ENCODE peak calls at places on chromosomes 4 and X, in nine cellular contexts. F is OCI-LY7, V is esophagus squamous epithelium, O is body of pancreas, Q is endodermal cell, G is lower lobe of right lung, N is testis, I is pancreas, K is cardiac muscle cell. Y is an unnamed sample.

GRCh38 chr4:4496604-4497372 is 45.1 kb downstream of the STX18 start:
- DNase-seq in F (no peak), N (no peak), I (no peak), O (peak; percentile 12), G (no peak), K (no peak), Q (no peak), V (no peak), Y (no peak)

GRCh38 chr4:149980941-149981340 is 97.3 kb upstream of the DCLK2 start:
- DNase-seq in K (peak; percentile 61), I (no peak), V (no peak), O (peak; percentile 64), G (no peak), N (peak; percentile 76), F (peak; percentile 43), Q (peak; percentile 78), Y (no peak)

GRCh38 chrX:39815621-39816020 is 282.1 kb downstream of the BCOR start:
- DNase-seq in O (no peak), K (no peak), V (no peak), F (peak; percentile 32), N (no peak), G (no peak), Q (peak; percentile 71), I (no peak), Y (no peak)

GRCh38 chrX:150258176-150258425 is 105.0 kb upstream of the MAMLD1 start:
- DNase-seq in O (no peak), G (no peak), N (no peak), Q (no peak), K (no peak), I (no peak), V (no peak), F (no peak), Y (no peak)

GRCh38 chr4:1208266-1208961 is 36.0 kb upstream of the SPON2 start:
- DNase-seq in Q (no peak), I (peak; percentile 78), O (peak; percentile 21), G (peak; percentile 51), K (no peak), F (no peak), V (no peak), N (no peak), Y (peak; percentile 58)

GRCh38 chr4:28101583-28101982 is 1240.9 kb downstream of the STIM2 start:
- DNase-seq in I (no peak), G (no peak), O (no peak), K (no peak), V (no peak), N (no peak), F (no peak), Q (no peak), Y (no peak)

GRCh38 chr4:139628184-139629012 is 37.2 kb upstream of the MGST2 start:
- DNase-seq in N (no peak), O (no peak), K (peak; percentile 34), F (no peak), V (no peak), Q (peak; percentile 59), G (peak; percentile 68), I (no peak), Y (no peak)

GRCh38 chr4:74018116-74018515 is 19.6 kb upstream of the CXCL5 start:
- DNase-seq in Q (no peak), G (no peak), K (no peak), I (no peak), N (no peak), V (no peak), F (no peak), O (no peak), Y (no peak)

GRCh38 chr4:108106186-108106585 is 62.5 kb downstream of the LEF1 start:
- DNase-seq in Q (no peak), O (no peak), F (no peak), V (no peak), G (no peak), I (no peak), N (no peak), K (no peak), Y (no peak)

GRCh38 chr4:18689308-18689915 is 667.9 kb upstream of the LCORL start:
- DNase-seq in G (no peak), Q (peak; percentile 88), V (no peak), I (no peak), N (peak; percentile 80), O (peak; percentile 65), F (peak; percentile 71), K (peak; percentile 69), Y (no peak)

GRCh38 chr4:2591189-2591588 is 54.7 kb downstream of the FAM193A start:
- DNase-seq in O (no peak), F (no peak), Q (peak; percentile 84), I (no peak), N (peak; percentile 54), G (no peak), V (no peak), K (peak; percentile 65), Y (no peak)

DNA sequence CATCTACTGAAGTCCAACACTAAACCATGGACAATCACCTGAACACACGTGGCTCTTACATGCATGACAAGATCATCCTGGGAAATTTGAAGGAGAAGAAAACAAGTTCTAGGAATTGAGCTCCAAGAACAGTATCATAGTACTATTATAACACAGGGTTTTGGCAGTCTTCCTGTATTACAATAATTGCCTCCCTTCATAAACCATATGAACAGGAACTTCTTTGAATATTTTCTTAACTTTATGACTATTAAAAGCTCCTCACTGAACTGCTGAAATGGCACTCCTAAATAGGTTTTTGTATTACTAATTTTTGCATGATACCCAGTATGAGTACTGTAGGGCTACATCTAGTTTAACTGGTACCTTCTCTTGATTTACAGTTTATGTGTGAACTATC is 130.0 kb downstream of the ZAR1 start:
- DNase-seq in O (no peak), Q (no peak), G (no peak), I (no peak), F (no peak), N (no peak), V (no peak), K (no peak), Y (no peak)
- H3K4me1 ChIP-seq in O (peaks cover 5% of the 10 kb centered on the region), Q (peaks cover 2% of the 10 kb centered on the region), G (no peaks in the 10 kb centered on the region), I (no peaks in the 10 kb centered on the region), F (no peaks in the 10 kb centered on the region), N (no peaks in the 10 kb centered on the region), V (no peaks in the 10 kb centered on the region), K (peaks cover 11% of the 10 kb centered on the region), Y (peaks cover 16% of the 10 kb centered on the region)

DNA sequence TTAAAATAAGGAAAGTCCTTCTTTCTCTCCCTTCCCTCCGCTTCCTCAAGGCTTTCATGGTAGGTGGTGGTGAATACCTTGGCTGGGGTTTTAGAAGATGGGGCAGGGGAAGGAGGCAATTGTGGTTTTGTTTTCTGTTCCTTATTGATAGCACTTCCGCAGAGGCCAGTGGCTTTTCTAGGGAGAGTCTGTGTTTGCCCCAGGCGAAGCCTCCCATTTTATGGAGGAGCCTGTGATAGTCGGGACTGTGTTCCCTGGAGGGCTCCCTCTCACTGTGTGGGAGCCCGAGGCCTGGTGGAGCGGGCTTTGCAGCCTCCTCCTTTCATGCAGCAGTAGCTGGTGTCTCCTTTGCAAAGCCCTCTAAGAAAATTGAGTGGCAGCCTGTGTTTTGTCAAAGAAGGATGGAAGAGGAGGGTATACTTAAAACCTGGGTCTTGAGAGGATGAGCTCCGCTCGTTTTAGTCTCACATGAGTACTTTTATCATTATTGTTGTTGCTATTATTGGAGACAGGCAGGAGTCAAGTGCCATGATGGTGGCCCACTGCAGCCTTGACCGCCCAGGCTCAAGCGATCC is 29.8 kb upstream of the STOX2 start:
- DNase-seq in K (no peak), F (no peak), Q (no peak), V (no peak), O (no peak), G (no peak), I (no peak), N (no peak), Y (no peak)
- H3K27ac ChIP-seq in K (no peak overlapping the region), F (no peak overlapping the region), Q (no peak overlapping the region), V (no peak overlapping the region), O (peak overlapping the region; percentile 72), G (no peak overlapping the region), I (peak overlapping the region; percentile 80), N (no peak overlapping the region), Y (no peak overlapping the region)

DNA sequence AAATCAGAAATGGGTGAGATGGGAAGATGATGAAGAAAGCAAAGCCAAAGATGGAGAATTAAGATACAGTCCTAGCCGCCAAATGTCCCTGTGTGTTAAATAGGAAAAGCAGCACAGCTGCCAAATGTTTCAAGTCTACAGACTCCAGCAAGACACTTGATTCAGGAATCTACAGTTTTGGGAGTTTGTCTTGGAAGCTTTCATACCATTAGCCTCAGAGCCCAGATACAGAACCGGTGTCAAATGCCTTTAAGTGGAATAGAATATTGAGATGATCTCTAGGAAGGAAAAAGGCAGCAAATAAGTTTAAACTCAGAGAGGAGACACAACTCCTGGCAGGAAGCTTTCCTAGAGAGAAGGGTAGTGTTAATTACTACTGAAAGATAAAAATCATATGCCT is 30.2 kb downstream of the OPHN1 start:
- DNase-seq in F (no peak), V (no peak), N (no peak), O (no peak), Q (no peak), G (no peak), K (no peak), I (no peak), Y (no peak)
- H3K4me3 ChIP-seq in F (no peak overlapping the region), V (no peak overlapping the region), N (no peak overlapping the region), O (no peak overlapping the region), Q (no peak overlapping the region), G (no peak overlapping the region), K (no peak overlapping the region), I (no peak overlapping the region), Y (no peak overlapping the region)

GRCh38 chrX:65673857-65674350 is 6.5 kb downstream of the MSN start:
- DNase-seq in I (no peak), Q (no peak), K (no peak), O (no peak), G (no peak), V (no peak), N (no peak), F (no peak), Y (no peak)
- H3K4me1 ChIP-seq in I (no peaks in the 10 kb centered on the region), Q (no peaks in the 10 kb centered on the region), K (peaks cover 13% of the 10 kb centered on the region), O (peaks cover 15% of the 10 kb centered on the region), G (peaks cover 74% of the 10 kb centered on the region), V (peaks cover 53% of the 10 kb centered on the region), N (peaks cover 3% of the 10 kb centered on the region), F (peaks cover 62% of the 10 kb centered on the region), Y (peaks cover 74% of the 10 kb centered on the region)

DNA sequence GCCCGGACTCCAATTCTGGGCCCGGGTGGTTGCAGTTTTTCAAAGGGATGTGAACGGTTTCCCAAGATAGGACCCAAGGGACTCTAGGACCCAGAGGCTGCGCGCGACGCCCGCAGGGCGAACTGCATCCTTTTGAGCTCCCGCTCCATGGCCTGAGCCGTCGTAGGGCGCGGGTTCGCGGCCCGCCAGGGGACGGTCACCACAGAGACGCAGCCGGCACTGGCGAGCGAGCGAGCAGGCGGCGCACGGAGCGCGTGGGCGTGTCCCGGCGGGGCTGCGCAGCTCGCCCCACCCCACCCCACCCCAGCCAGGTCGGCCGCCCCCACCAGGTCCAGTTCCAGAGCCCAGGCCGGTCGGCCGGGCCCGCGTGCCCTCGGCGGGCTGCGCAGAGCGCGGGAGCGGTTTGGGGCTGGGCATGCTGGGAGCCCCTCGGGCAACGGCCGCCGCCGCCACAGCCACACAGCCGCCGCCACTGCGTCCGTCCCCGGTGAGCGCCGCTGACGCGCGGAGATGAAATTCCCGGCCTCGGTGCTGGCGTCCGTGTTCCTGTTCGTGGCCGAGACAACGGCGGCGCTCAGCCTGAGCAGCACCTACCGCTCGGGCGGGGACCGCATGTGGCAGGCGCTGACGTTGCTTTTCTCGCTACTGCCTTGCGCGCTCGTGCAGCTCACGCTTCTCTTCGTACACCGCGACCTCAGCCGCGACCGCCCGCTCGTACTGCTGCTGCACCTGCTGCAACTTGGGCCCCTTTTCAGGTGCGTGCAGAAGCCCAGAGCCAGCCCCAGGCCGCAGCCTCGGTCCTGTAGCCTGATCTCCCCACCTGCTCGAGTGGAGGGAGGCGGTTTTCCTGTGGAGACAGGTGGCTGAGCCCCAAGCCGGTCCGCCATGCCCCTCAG is at the start of gene XK:
- DNase-seq in Q (peak; percentile 87), F (no peak), N (peak; percentile 71), K (peak; percentile 67), G (peak; percentile 71), I (peak; percentile 85), O (peak; percentile 72), V (no peak), Y (no peak)
- H3K27ac ChIP-seq in Q (no peak within 1 kb of the TSS), F (no peak within 1 kb of the TSS), N (no peak within 1 kb of the TSS), K (peak within 1 kb of the TSS; percentile 77), G (peak within 1 kb of the TSS; percentile 69), I (peak within 1 kb of the TSS; percentile 82), O (peak within 1 kb of the TSS; percentile 78), V (peak within 1 kb of the TSS; percentile 66), Y (no peak within 1 kb of the TSS)

Y was measured in RWPE2.